ENCODE peak calls at places on chromosomes 3 and 15, in seven cellular contexts. One of them, this sample, is unnamed.

GRCh38 chr3:42688487-42689420 is 3.4 kb downstream of the KLHL40 start:
- DNase-seq in heart left ventricle: no peak
- DNase-seq in fibroblast of the aortic adventitia: no peak
- DNase-seq in stimulated activated effector memory CD8-positive, alpha-beta T cell treated with anti-CD3 and anti-CD28 coated beads, Interleukin-12 subunit alpha, Interleukin-12 subunit beta, amount 100 ng/mL, for 72 hours: no peak
- DNase-seq in NCI-H2107: no peak
- DNase-seq in NCI-H345: no peak
- DNase-seq in hippocampal formation: no peak
- DNase-seq in this sample: no peak

GRCh38 chr3:10330319-10330718 is 9.4 kb upstream of the SEC13 start:
- DNase-seq in heart left ventricle: peak
- DNase-seq in stimulated activated effector memory CD8-positive, alpha-beta T cell treated with anti-CD3 and anti-CD28 coated beads, Interleukin-12 subunit alpha, Interleukin-12 subunit beta, amount 100 ng/mL, for 72 hours: no peak
- DNase-seq in NCI-H345: no peak
- DNase-seq in hippocampal formation: no peak
- DNase-seq in fibroblast of the aortic adventitia: no peak
- DNase-seq in NCI-H2107: no peak
- DNase-seq in this sample: no peak

GRCh38 chr3:178353292-178353814 is 182.9 kb upstream of the KCNMB2 start:
- DNase-seq in NCI-H345: no peak
- DNase-seq in hippocampal formation: no peak
- DNase-seq in NCI-H2107: no peak
- DNase-seq in heart left ventricle: no peak
- DNase-seq in fibroblast of the aortic adventitia: peak
- DNase-seq in stimulated activated effector memory CD8-positive, alpha-beta T cell treated with anti-CD3 and anti-CD28 coated beads, Interleukin-12 subunit alpha, Interleukin-12 subunit beta, amount 100 ng/mL, for 72 hours: no peak
- DNase-seq in this sample: peak

GRCh38 chr3:177622520-177622919 is 425.2 kb upstream of the TBL1XR1 start:
- DNase-seq in hippocampal formation: no peak
- DNase-seq in fibroblast of the aortic adventitia: no peak
- DNase-seq in stimulated activated effector memory CD8-positive, alpha-beta T cell treated with anti-CD3 and anti-CD28 coated beads, Interleukin-12 subunit alpha, Interleukin-12 subunit beta, amount 100 ng/mL, for 72 hours: no peak
- DNase-seq in NCI-H2107: no peak
- DNase-seq in NCI-H345: no peak
- DNase-seq in heart left ventricle: no peak
- DNase-seq in this sample: no peak

GRCh38 chr3:174398761-174399160 is 460.4 kb upstream of the NAALADL2 start:
- DNase-seq in NCI-H2107: no peak
- DNase-seq in fibroblast of the aortic adventitia: peak
- DNase-seq in stimulated activated effector memory CD8-positive, alpha-beta T cell treated with anti-CD3 and anti-CD28 coated beads, Interleukin-12 subunit alpha, Interleukin-12 subunit beta, amount 100 ng/mL, for 72 hours: no peak
- DNase-seq in heart left ventricle: no peak
- DNase-seq in hippocampal formation: no peak
- DNase-seq in NCI-H345: no peak
- DNase-seq in this sample: no peak

GRCh38 chr3:42970557-42970956 is 8.6 kb upstream of the GASK1A start:
- DNase-seq in hippocampal formation: no peak
- DNase-seq in heart left ventricle: no peak
- DNase-seq in NCI-H345: no peak
- DNase-seq in fibroblast of the aortic adventitia: no peak
- DNase-seq in NCI-H2107: no peak
- DNase-seq in stimulated activated effector memory CD8-positive, alpha-beta T cell treated with anti-CD3 and anti-CD28 coated beads, Interleukin-12 subunit alpha, Interleukin-12 subunit beta, amount 100 ng/mL, for 72 hours: no peak
- DNase-seq in this sample: no peak

GRCh38 chr15:96326551-96327154 is 3.8 kb upstream of the NR2F2 start:
- DNase-seq in fibroblast of the aortic adventitia: peak
- DNase-seq in NCI-H2107: no peak
- DNase-seq in hippocampal formation: no peak
- DNase-seq in heart left ventricle: no peak
- DNase-seq in NCI-H345: peak
- DNase-seq in stimulated activated effector memory CD8-positive, alpha-beta T cell treated with anti-CD3 and anti-CD28 coated beads, Interleukin-12 subunit alpha, Interleukin-12 subunit beta, amount 100 ng/mL, for 72 hours: no peak
- DNase-seq in this sample: peak

GRCh38 chr15:74664028-74664616 is 31.7 kb downstream of the EDC3 start:
- DNase-seq in stimulated activated effector memory CD8-positive, alpha-beta T cell treated with anti-CD3 and anti-CD28 coated beads, Interleukin-12 subunit alpha, Interleukin-12 subunit beta, amount 100 ng/mL, for 72 hours: no peak
- DNase-seq in NCI-H2107: no peak
- DNase-seq in heart left ventricle: no peak
- DNase-seq in fibroblast of the aortic adventitia: peak
- DNase-seq in NCI-H345: no peak
- DNase-seq in hippocampal formation: peak
- DNase-seq in this sample: peak

GRCh38 chr3:142566096-142566495 is 12.4 kb downstream of the ATR start:
- DNase-seq in NCI-H345: no peak
- DNase-seq in heart left ventricle: no peak
- DNase-seq in hippocampal formation: no peak
- DNase-seq in fibroblast of the aortic adventitia: no peak
- DNase-seq in stimulated activated effector memory CD8-positive, alpha-beta T cell treated with anti-CD3 and anti-CD28 coated beads, Interleukin-12 subunit alpha, Interleukin-12 subunit beta, amount 100 ng/mL, for 72 hours: no peak
- DNase-seq in NCI-H2107: no peak
- DNase-seq in this sample: no peak

GRCh38 chr3:170511371-170511770 is 74.5 kb downstream of the SLC7A14 start:
- DNase-seq in hippocampal formation: no peak
- DNase-seq in NCI-H345: no peak
- DNase-seq in stimulated activated effector memory CD8-positive, alpha-beta T cell treated with anti-CD3 and anti-CD28 coated beads, Interleukin-12 subunit alpha, Interleukin-12 subunit beta, amount 100 ng/mL, for 72 hours: no peak
- DNase-seq in NCI-H2107: no peak
- DNase-seq in heart left ventricle: no peak
- DNase-seq in fibroblast of the aortic adventitia: no peak
- DNase-seq in this sample: no peak

GRCh38 chr3:197399486-197399885 is 101.1 kb upstream of the DLG1 start:
- DNase-seq in NCI-H2107: no peak
- DNase-seq in fibroblast of the aortic adventitia: no peak
- DNase-seq in NCI-H345: no peak
- DNase-seq in stimulated activated effector memory CD8-positive, alpha-beta T cell treated with anti-CD3 and anti-CD28 coated beads, Interleukin-12 subunit alpha, Interleukin-12 subunit beta, amount 100 ng/mL, for 72 hours: no peak
- DNase-seq in heart left ventricle: no peak
- DNase-seq in hippocampal formation: no peak
- DNase-seq in this sample: no peak

This sample was measured in mesenchymal stem cell.